ENCODE peak calls at places on chromosome 17, in seven cellular contexts. One of them, this sample, is unnamed.

GRCh38 chr17:28928061-28928460 is 23.3 kb downstream of the PHF12 start:
- DNase-seq in HFF-Myc: no peak
- DNase-seq in hepatocyte: no peak
- DNase-seq in fibroblast of lung: no peak
- DNase-seq in lung: no peak
- DNase-seq in tibial artery: no peak
- DNase-seq in choroid plexus epithelial cell: peak
- DNase-seq in this sample: no peak

GRCh38 chr17:79984877-79985276 is 50.8 kb downstream of the TBC1D16 start:
- DNase-seq in HFF-Myc: no peak
- DNase-seq in hepatocyte: no peak
- DNase-seq in fibroblast of lung: no peak
- DNase-seq in lung: no peak
- DNase-seq in tibial artery: no peak
- DNase-seq in choroid plexus epithelial cell: no peak
- DNase-seq in this sample: peak

GRCh38 chr17:79993390-79994221 is 42.1 kb downstream of the TBC1D16 start:
- DNase-seq in HFF-Myc: no peak
- DNase-seq in hepatocyte: peak
- DNase-seq in fibroblast of lung: peak
- DNase-seq in lung: peak
- DNase-seq in tibial artery: peak
- DNase-seq in choroid plexus epithelial cell: peak
- DNase-seq in this sample: peak

GRCh38 chr17:57629470-57629869 is 115.6 kb downstream of the CCDC182 start:
- DNase-seq in HFF-Myc: no peak
- DNase-seq in hepatocyte: no peak
- DNase-seq in fibroblast of lung: no peak
- DNase-seq in lung: no peak
- DNase-seq in tibial artery: no peak
- DNase-seq in choroid plexus epithelial cell: no peak
- DNase-seq in this sample: no peak

GRCh38 chr17:64355536-64356303 is 34.9 kb downstream of the PECAM1 start:
- DNase-seq in HFF-Myc: peak
- DNase-seq in hepatocyte: no peak
- DNase-seq in fibroblast of lung: peak
- DNase-seq in lung: no peak
- DNase-seq in tibial artery: no peak
- DNase-seq in choroid plexus epithelial cell: peak
- DNase-seq in this sample: peak

GRCh38 chr17:10336393-10336792 is 36.4 kb downstream of the MYH13 start:
- DNase-seq in HFF-Myc: no peak
- DNase-seq in hepatocyte: no peak
- DNase-seq in fibroblast of lung: no peak
- DNase-seq in lung: no peak
- DNase-seq in tibial artery: no peak
- DNase-seq in choroid plexus epithelial cell: no peak
- DNase-seq in this sample: no peak

GRCh38 chr17:72176902-72177660 is 56.3 kb downstream of the SOX9 start:
- DNase-seq in HFF-Myc: no peak
- DNase-seq in hepatocyte: no peak
- DNase-seq in fibroblast of lung: no peak
- DNase-seq in lung: no peak
- DNase-seq in tibial artery: no peak
- DNase-seq in choroid plexus epithelial cell: no peak
- DNase-seq in this sample: no peak

GRCh38 chr17:48759288-48759687 is 30.7 kb upstream of the HOXB13 start:
- DNase-seq in HFF-Myc: no peak
- DNase-seq in hepatocyte: no peak
- DNase-seq in fibroblast of lung: no peak
- DNase-seq in lung: no peak
- DNase-seq in tibial artery: no peak
- DNase-seq in choroid plexus epithelial cell: no peak
- DNase-seq in this sample: no peak

GRCh38 chr17:55903028-55903690 is 152.3 kb downstream of the PCTP start:
- DNase-seq in HFF-Myc: no peak
- DNase-seq in hepatocyte: no peak
- DNase-seq in fibroblast of lung: no peak
- DNase-seq in lung: no peak
- DNase-seq in tibial artery: no peak
- DNase-seq in choroid plexus epithelial cell: no peak
- DNase-seq in this sample: no peak

GRCh38 chr17:27862848-27863247 is 30.3 kb downstream of the LYRM9 start:
- DNase-seq in HFF-Myc: no peak
- DNase-seq in hepatocyte: no peak
- DNase-seq in fibroblast of lung: no peak
- DNase-seq in lung: no peak
- DNase-seq in tibial artery: no peak
- DNase-seq in choroid plexus epithelial cell: no peak
- DNase-seq in this sample: no peak

GRCh38 chr17:79052131-79052530 is 22.5 kb upstream of the ENGASE start:
- DNase-seq in HFF-Myc: no peak
- DNase-seq in hepatocyte: no peak
- DNase-seq in fibroblast of lung: no peak
- DNase-seq in lung: no peak
- DNase-seq in tibial artery: no peak
- DNase-seq in choroid plexus epithelial cell: no peak
- DNase-seq in this sample: no peak

GRCh38 chr17:8189041-8189710 is 804 bp downstream of the BORCS6 start:
- DNase-seq in HFF-Myc: no peak
- DNase-seq in hepatocyte: peak
- DNase-seq in fibroblast of lung: peak
- DNase-seq in lung: no peak
- DNase-seq in tibial artery: no peak
- DNase-seq in choroid plexus epithelial cell: peak
- DNase-seq in this sample: no peak

GRCh38 chr17:19387921-19388521 is 1.0 kb upstream of the MFAP4 start:
- DNase-seq in HFF-Myc: peak
- DNase-seq in hepatocyte: peak
- DNase-seq in fibroblast of lung: peak
- DNase-seq in lung: no peak
- DNase-seq in tibial artery: peak
- DNase-seq in choroid plexus epithelial cell: peak
- DNase-seq in this sample: peak

GRCh38 chr17:43377056-43377810 is 21.6 kb upstream of the ARL4D start:
- DNase-seq in HFF-Myc: no peak
- DNase-seq in hepatocyte: no peak
- DNase-seq in fibroblast of lung: no peak
- DNase-seq in lung: no peak
- DNase-seq in tibial artery: no peak
- DNase-seq in choroid plexus epithelial cell: no peak
- DNase-seq in this sample: no peak

GRCh38 chr17:2357931-2358434 is 20.7 kb downstream of the SGSM2 start:
- DNase-seq in HFF-Myc: no peak
- DNase-seq in hepatocyte: no peak
- DNase-seq in fibroblast of lung: no peak
- DNase-seq in lung: no peak
- DNase-seq in tibial artery: no peak
- DNase-seq in choroid plexus epithelial cell: no peak
- DNase-seq in this sample: peak

GRCh38 chr17:9707917-9708316 is 62.6 kb downstream of the USP43 start:
- DNase-seq in HFF-Myc: no peak
- DNase-seq in hepatocyte: no peak
- DNase-seq in fibroblast of lung: no peak
- DNase-seq in lung: no peak
- DNase-seq in tibial artery: no peak
- DNase-seq in choroid plexus epithelial cell: no peak
- DNase-seq in this sample: no peak

GRCh38 chr17:34610038-34610437 is 30.7 kb downstream of the TMEM132E start:
- DNase-seq in HFF-Myc: no peak
- DNase-seq in hepatocyte: no peak
- DNase-seq in fibroblast of lung: no peak
- DNase-seq in lung: no peak
- DNase-seq in tibial artery: no peak
- DNase-seq in choroid plexus epithelial cell: no peak
- DNase-seq in this sample: no peak

GRCh38 chr17:3798273-3799180 is 2.5 kb downstream of the ITGAE start:
- DNase-seq in HFF-Myc: no peak
- DNase-seq in hepatocyte: no peak
- DNase-seq in fibroblast of lung: no peak
- DNase-seq in lung: no peak
- DNase-seq in tibial artery: no peak
- DNase-seq in choroid plexus epithelial cell: no peak
- DNase-seq in this sample: no peak

GRCh38 chr17:83180264-83180995 is 101.0 kb downstream of the METRNL start:
- DNase-seq in HFF-Myc: no peak
- DNase-seq in hepatocyte: peak
- DNase-seq in fibroblast of lung: no peak
- DNase-seq in lung: peak
- DNase-seq in tibial artery: no peak
- DNase-seq in choroid plexus epithelial cell: no peak
- DNase-seq in this sample: peak

GRCh38 chr17:67615011-67615561 is 102.7 kb upstream of the NOL11 start:
- DNase-seq in HFF-Myc: no peak
- DNase-seq in hepatocyte: no peak
- DNase-seq in fibroblast of lung: no peak
- DNase-seq in lung: no peak
- DNase-seq in tibial artery: no peak
- DNase-seq in choroid plexus epithelial cell: no peak
- DNase-seq in this sample: no peak

GRCh38 chr17:74833501-74834361 is 26.0 kb downstream of the GRIN2C start:
- DNase-seq in HFF-Myc: no peak
- DNase-seq in hepatocyte: no peak
- DNase-seq in fibroblast of lung: no peak
- DNase-seq in lung: peak
- DNase-seq in tibial artery: peak
- DNase-seq in choroid plexus epithelial cell: peak
- DNase-seq in this sample: no peak

DNA sequence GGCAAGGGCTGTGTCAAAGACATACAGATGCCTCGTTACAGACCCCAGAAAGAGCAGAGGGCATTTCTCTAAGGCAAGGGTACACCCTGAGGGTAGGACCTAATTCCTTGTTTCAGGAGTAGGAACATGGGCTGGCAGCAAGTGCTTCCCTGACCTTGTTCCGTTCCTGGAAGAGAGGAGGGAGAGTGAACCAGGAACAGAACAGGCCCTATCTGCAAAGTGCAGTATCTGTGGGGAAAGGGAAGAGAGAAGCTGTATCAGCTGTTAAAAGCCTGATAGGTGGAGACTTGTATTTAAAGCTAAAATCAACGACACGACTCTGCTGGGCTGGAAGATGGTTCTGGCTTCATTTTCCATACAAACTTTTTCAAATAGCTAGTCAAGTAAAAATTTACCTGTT is 26.1 kb upstream of the FASN start:
- DNase-seq in HFF-Myc: no peak
- DNase-seq in hepatocyte: no peak
- DNase-seq in fibroblast of lung: no peak
- DNase-seq in lung: no peak
- DNase-seq in tibial artery: no peak
- DNase-seq in choroid plexus epithelial cell: no peak
- DNase-seq in this sample: no peak
- TF ChIP-seq CTCF in HFF-Myc: no peak
- TF ChIP-seq CTCF in hepatocyte: no peak
- TF ChIP-seq CTCF in fibroblast of lung: no peak
- TF ChIP-seq CTCF in lung: no peak
- TF ChIP-seq CTCF in tibial artery: no peak
- TF ChIP-seq CTCF in choroid plexus epithelial cell: no peak
- TF ChIP-seq CTCF in this sample: no peak

DNA sequence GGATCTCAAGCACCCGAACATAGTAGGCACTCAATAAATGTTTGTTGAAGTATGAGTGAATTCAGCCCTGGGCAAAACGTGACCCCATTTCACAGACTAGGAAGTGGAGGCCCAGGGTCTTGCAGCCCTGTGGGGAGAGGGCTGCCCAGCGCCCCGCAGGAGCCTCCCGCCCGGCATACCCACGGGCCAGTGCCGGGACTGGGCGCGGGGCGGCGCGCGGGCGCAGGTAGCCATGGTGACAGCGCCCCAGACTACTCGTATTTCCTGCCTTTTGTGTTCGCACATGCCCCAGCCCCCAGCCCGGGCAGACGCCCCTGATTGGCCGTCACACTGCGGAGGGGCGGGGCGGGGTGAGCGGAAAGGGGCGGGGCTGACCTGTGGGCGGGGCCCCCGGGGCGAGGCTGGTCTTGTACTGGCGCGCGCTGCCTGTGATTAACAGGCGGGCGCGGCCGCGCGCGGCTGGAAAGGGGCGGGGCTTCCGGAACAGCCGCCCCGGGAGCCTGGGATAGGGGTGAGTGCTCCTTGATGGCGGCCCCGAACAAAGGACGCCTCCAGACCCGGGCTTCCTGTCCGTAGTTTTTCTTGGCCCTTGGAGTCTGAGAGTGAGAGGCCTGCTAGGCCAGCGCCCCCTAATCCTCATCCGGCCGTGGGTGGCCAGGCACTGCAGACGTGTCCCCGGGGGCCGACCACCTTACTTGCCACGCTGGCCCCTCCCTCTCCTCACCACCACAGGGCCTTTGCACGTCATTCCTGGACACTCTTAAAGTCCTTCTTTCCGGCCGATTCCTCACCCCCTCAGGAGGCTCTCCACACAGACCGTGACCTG is 71.0 kb downstream of the RAI1 start:
- DNase-seq in HFF-Myc: peak
- DNase-seq in hepatocyte: peak
- DNase-seq in fibroblast of lung: peak
- DNase-seq in lung: peak
- DNase-seq in tibial artery: peak
- DNase-seq in choroid plexus epithelial cell: peak
- DNase-seq in this sample: peak
- TF ChIP-seq CTCF in HFF-Myc: peak
- TF ChIP-seq CTCF in hepatocyte: peak
- TF ChIP-seq CTCF in fibroblast of lung: peak
- TF ChIP-seq CTCF in lung: no peak
- TF ChIP-seq CTCF in tibial artery: peak
- TF ChIP-seq CTCF in choroid plexus epithelial cell: no peak
- TF ChIP-seq CTCF in this sample: peak

GRCh38 chr17:76585048-76585648 is 512 bp downstream of the ST6GALNAC2 start:
- DNase-seq in HFF-Myc: no peak
- DNase-seq in hepatocyte: no peak
- DNase-seq in fibroblast of lung: no peak
- DNase-seq in lung: no peak
- DNase-seq in tibial artery: no peak
- DNase-seq in choroid plexus epithelial cell: no peak
- DNase-seq in this sample: no peak

GRCh38 chr17:76584427-76585047 is 1.1 kb downstream of the ST6GALNAC2 start:
- DNase-seq in HFF-Myc: no peak
- DNase-seq in hepatocyte: peak
- DNase-seq in fibroblast of lung: no peak
- DNase-seq in lung: no peak
- DNase-seq in tibial artery: no peak
- DNase-seq in choroid plexus epithelial cell: no peak
- DNase-seq in this sample: no peak

GRCh38 chr17:76585649-76586593 is at the start of gene ST6GALNAC2:
- DNase-seq in HFF-Myc: no peak
- DNase-seq in hepatocyte: peak
- DNase-seq in fibroblast of lung: peak
- DNase-seq in lung: peak
- DNase-seq in tibial artery: peak
- DNase-seq in choroid plexus epithelial cell: no peak
- DNase-seq in this sample: no peak

GRCh38 chr17:76586741-76587487 is 1.3 kb upstream of the ST6GALNAC2 start:
- DNase-seq in HFF-Myc: no peak
- DNase-seq in hepatocyte: no peak
- DNase-seq in fibroblast of lung: no peak
- DNase-seq in lung: no peak
- DNase-seq in tibial artery: no peak
- DNase-seq in choroid plexus epithelial cell: no peak
- DNase-seq in this sample: no peak

GRCh38 chr17:76588182-76588581 is 2.5 kb upstream of the ST6GALNAC2 start:
- DNase-seq in HFF-Myc: no peak
- DNase-seq in hepatocyte: no peak
- DNase-seq in fibroblast of lung: no peak
- DNase-seq in lung: no peak
- DNase-seq in tibial artery: no peak
- DNase-seq in choroid plexus epithelial cell: no peak
- DNase-seq in this sample: no peak
- TF ChIP-seq CTCF in HFF-Myc: no peak
- TF ChIP-seq CTCF in hepatocyte: no peak
- TF ChIP-seq CTCF in fibroblast of lung: no peak
- TF ChIP-seq CTCF in lung: no peak
- TF ChIP-seq CTCF in tibial artery: no peak
- TF ChIP-seq CTCF in choroid plexus epithelial cell: no peak
- TF ChIP-seq CTCF in this sample: no peak

GRCh38 chr17:47733047-47733413 is at the start of gene TBX21:
- DNase-seq in HFF-Myc: no peak
- DNase-seq in hepatocyte: peak
- DNase-seq in fibroblast of lung: no peak
- DNase-seq in lung: peak
- DNase-seq in tibial artery: peak
- DNase-seq in choroid plexus epithelial cell: peak
- DNase-seq in this sample: peak
- TF ChIP-seq CTCF in HFF-Myc: peak
- TF ChIP-seq CTCF in hepatocyte: no peak
- TF ChIP-seq CTCF in fibroblast of lung: peak
- TF ChIP-seq CTCF in lung: no peak
- TF ChIP-seq CTCF in tibial artery: no peak
- TF ChIP-seq CTCF in choroid plexus epithelial cell: peak
- TF ChIP-seq CTCF in this sample: peak

This sample was measured in chondrocyte.